ENCODE peak calls at places on chromosomes 5 and 9, in seven cellular contexts. A is sciatic nerve; H is stimulated activated naive CD8-positive, alpha-beta T cell treated with anti-CD3 and anti-CD28 coated beads, Interleukin-15, Interleukin-2, amounts not matched to agents 100 U/mL and 50 U/mL, for 24 hours; V is KG1; G is GM13976; I is keratinocyte; T is T1000. N is an unnamed sample.

GRCh38 chr9:38131729-38132128 is 62.7 kb upstream of the SHB start:
- DNase-seq in A (no peak), H (no peak), V (no peak), G (no peak), I (no peak), T (no peak), N (no peak)

GRCh38 chr9:133577463-133578112 is 31.6 kb downstream of the FAM163B start:
- DNase-seq in A (no peak), H (no peak), V (no peak), G (no peak), I (no peak), T (no peak), N (no peak)

GRCh38 chr5:5331838-5332237 is 90.6 kb upstream of the ICE1 start:
- DNase-seq in A (no peak), H (no peak), V (no peak), G (no peak), I (no peak), T (no peak), N (no peak)

GRCh38 chr9:36584626-36585460 is 12.1 kb downstream of the MELK start:
- DNase-seq in A (no peak), H (no peak), V (no peak), G (no peak), I (peak; percentile 69), T (no peak), N (no peak)

GRCh38 chr5:130954336-130954735 is 210.7 kb downstream of the HINT1 start:
- DNase-seq in A (no peak), H (no peak), V (no peak), G (no peak), I (no peak), T (no peak), N (no peak)

GRCh38 chr5:177980776-177981175 is 15.3 kb downstream of the PROP1 start:
- DNase-seq in A (no peak), H (no peak), V (no peak), G (peak; percentile 27), I (no peak), T (no peak), N (no peak)

GRCh38 chr9:93207326-93207814 is 23.4 kb downstream of the WNK2 start:
- DNase-seq in A (no peak), H (no peak), V (no peak), G (no peak), I (no peak), T (no peak), N (no peak)

GRCh38 chr5:175728885-175729828 is 71.3 kb downstream of the HRH2 start:
- DNase-seq in A (peak; percentile 48), H (no peak), V (no peak), G (no peak), I (no peak), T (no peak), N (no peak)

GRCh38 chr9:97517331-97518089 is 16.0 kb downstream of the TMOD1 start:
- DNase-seq in A (peak; percentile 33), H (no peak), V (no peak), G (no peak), I (no peak), T (no peak), N (no peak)

GRCh38 chr9:120308495-120308894 is 271.5 kb downstream of the CDK5RAP2 start:
- DNase-seq in A (no peak), H (no peak), V (no peak), G (no peak), I (no peak), T (no peak), N (no peak)

GRCh38 chr5:38621840-38622513 is 65.5 kb upstream of the LIFR start:
- DNase-seq in A (no peak), H (no peak), V (no peak), G (no peak), I (no peak), T (no peak), N (no peak)

GRCh38 chr5:133612021-133612860 is at the start of gene FSTL4:
- DNase-seq in A (no peak), H (peak; percentile 46), V (no peak), G (peak; percentile 50), I (no peak), T (no peak), N (peak; percentile 27)

GRCh38 chr5:116271432-116271831 is 186.6 kb downstream of the COMMD10 start:
- DNase-seq in A (no peak), H (no peak), V (no peak), G (no peak), I (no peak), T (no peak), N (no peak)

GRCh38 chr5:175873090-175873454 is 1.7 kb downstream of the CPLX2 start:
- DNase-seq in A (no peak), H (peak; percentile 38), V (no peak), G (no peak), I (no peak), T (no peak), N (peak; percentile 29)

GRCh38 chr9:8627944-8628679 is 828.5 kb upstream of the DMAC1 start:
- DNase-seq in A (no peak), H (no peak), V (no peak), G (no peak), I (peak; percentile 38), T (no peak), N (no peak)

GRCh38 chr5:38603691-38604090 is 47.2 kb upstream of the LIFR start:
- DNase-seq in A (no peak), H (no peak), V (no peak), G (no peak), I (no peak), T (no peak), N (no peak)

GRCh38 chr5:122523776-122524175 is 211.7 kb downstream of the SNCAIP start:
- DNase-seq in A (no peak), H (no peak), V (no peak), G (no peak), I (no peak), T (no peak), N (no peak)

GRCh38 chr9:88605500-88606172 is 70.7 kb downstream of the NXNL2 start:
- DNase-seq in A (no peak), H (no peak), V (no peak), G (no peak), I (no peak), T (no peak), N (no peak)

GRCh38 chr5:175752826-175753535 is 95.1 kb downstream of the HRH2 start:
- DNase-seq in A (no peak), H (no peak), V (no peak), G (no peak), I (no peak), T (no peak), N (no peak)

GRCh38 chr9:95857122-95857521 is 18.4 kb upstream of the ERCC6L2 start:
- DNase-seq in A (no peak), H (no peak), V (no peak), G (no peak), I (no peak), T (peak; percentile 38), N (no peak)

GRCh38 chr9:133843250-133843649 is 105.1 kb upstream of the SARDH start:
- DNase-seq in A (no peak), H (no peak), V (no peak), G (no peak), I (no peak), T (no peak), N (no peak)

GRCh38 chr5:9094582-9094981 is 451.3 kb downstream of the SEMA5A start:
- DNase-seq in A (no peak), H (no peak), V (no peak), G (no peak), I (no peak), T (no peak), N (no peak)

GRCh38 chr9:131500939-131501541 is 1.7 kb upstream of the POMT1 start:
- DNase-seq in A (no peak), H (peak; percentile 73), V (no peak), G (no peak), I (peak; percentile 69), T (peak; percentile 57), N (peak; percentile 77)

GRCh38 chr9:131889437-131890244 is 149.8 kb upstream of the RAPGEF1 start:
- DNase-seq in A (no peak), H (no peak), V (no peak), G (no peak), I (no peak), T (no peak), N (no peak)

GRCh38 chr9:37800631-37801286 is at the start of gene DCAF10:
- DNase-seq in A (peak; percentile 91), H (peak; percentile 94), V (peak; percentile 72), G (peak; percentile 92), I (no peak), T (peak; percentile 76), N (peak; percentile 89)

GRCh38 chr5:125372694-125373621 is 626.5 kb upstream of the ZNF608 start:
- DNase-seq in A (no peak), H (no peak), V (no peak), G (no peak), I (no peak), T (no peak), N (no peak)

GRCh38 chr5:126178521-126178920 is 244.7 kb upstream of the GRAMD2B start:
- DNase-seq in A (no peak), H (no peak), V (no peak), G (no peak), I (no peak), T (no peak), N (no peak)

GRCh38 chr5:107680099-107680498 is 9.4 kb upstream of the EFNA5 start:
- DNase-seq in A (no peak), H (no peak), V (no peak), G (no peak), I (no peak), T (no peak), N (no peak)

N was measured in activated CD8-positive, alpha-beta T cell treated with anti-CD3 and anti-CD28 coated beads, Interleukin-2, amount 10 ng/mL, durations not matched to agents 7 days and 5 days.